ENCODE peak calls at places on chromosomes 12 and 14, in seven cellular contexts. One of them, this sample, is unnamed.
A peak's percentile ranks its signal among the peaks of the same experiment; 100 is the strongest.

GRCh38 chr12:57031228-57031670 is 14.9 kb upstream of the TAC3 start:
- DNase-seq in Calu3: no peak
- DNase-seq in ascending aorta: no peak
- DNase-seq in mucosa of descending colon: no peak
- DNase-seq in CD4-positive, alpha-beta T cell: no peak
- DNase-seq in MM.1S: peak; percentile 43
- DNase-seq in lower lobe of right lung: no peak
- DNase-seq in this sample: no peak

GRCh38 chr12:6118891-6119568 is 5.4 kb downstream of the VWF start:
- DNase-seq in mucosa of descending colon: no peak
- DNase-seq in MM.1S: no peak
- DNase-seq in lower lobe of right lung: no peak
- DNase-seq in Calu3: no peak
- DNase-seq in CD4-positive, alpha-beta T cell: no peak
- DNase-seq in ascending aorta: no peak
- DNase-seq in this sample: no peak

GRCh38 chr12:810635-811415 is 58.4 kb downstream of the WNK1 start:
- DNase-seq in CD4-positive, alpha-beta T cell: no peak
- DNase-seq in mucosa of descending colon: no peak
- DNase-seq in ascending aorta: no peak
- DNase-seq in Calu3: no peak
- DNase-seq in lower lobe of right lung: no peak
- DNase-seq in MM.1S: no peak
- DNase-seq in this sample: no peak

GRCh38 chr12:85092814-85093370 is 56.7 kb downstream of the LRRIQ1 start:
- DNase-seq in ascending aorta: no peak
- DNase-seq in CD4-positive, alpha-beta T cell: no peak
- DNase-seq in mucosa of descending colon: no peak
- DNase-seq in MM.1S: no peak
- DNase-seq in lower lobe of right lung: no peak
- DNase-seq in Calu3: no peak
- DNase-seq in this sample: no peak

GRCh38 chr12:56487448-56488040 is 417 bp downstream of the GLS2 start:
- DNase-seq in CD4-positive, alpha-beta T cell: peak; percentile 13
- DNase-seq in mucosa of descending colon: peak; percentile 67
- DNase-seq in ascending aorta: no peak
- DNase-seq in MM.1S: peak; percentile 39
- DNase-seq in Calu3: peak; percentile 58
- DNase-seq in lower lobe of right lung: peak; percentile 68
- DNase-seq in this sample: peak; percentile 52

GRCh38 chr12:57518920-57519757 is 1.2 kb downstream of the DDIT3 start:
- DNase-seq in ascending aorta: peak; percentile 71
- DNase-seq in Calu3: no peak
- DNase-seq in lower lobe of right lung: no peak
- DNase-seq in mucosa of descending colon: no peak
- DNase-seq in MM.1S: peak; percentile 9
- DNase-seq in CD4-positive, alpha-beta T cell: no peak
- DNase-seq in this sample: peak; percentile 23

GRCh38 chr12:106078358-106079025 is 60.3 kb downstream of the NUAK1 start:
- DNase-seq in CD4-positive, alpha-beta T cell: no peak
- DNase-seq in lower lobe of right lung: no peak
- DNase-seq in ascending aorta: peak; percentile 92
- DNase-seq in MM.1S: no peak
- DNase-seq in mucosa of descending colon: no peak
- DNase-seq in Calu3: no peak
- DNase-seq in this sample: peak; percentile 15

GRCh38 chr12:108720757-108721514 is 10.4 kb downstream of the CORO1C start:
- DNase-seq in MM.1S: no peak
- DNase-seq in Calu3: no peak
- DNase-seq in mucosa of descending colon: no peak
- DNase-seq in CD4-positive, alpha-beta T cell: no peak
- DNase-seq in ascending aorta: no peak
- DNase-seq in lower lobe of right lung: no peak
- DNase-seq in this sample: no peak

DNA sequence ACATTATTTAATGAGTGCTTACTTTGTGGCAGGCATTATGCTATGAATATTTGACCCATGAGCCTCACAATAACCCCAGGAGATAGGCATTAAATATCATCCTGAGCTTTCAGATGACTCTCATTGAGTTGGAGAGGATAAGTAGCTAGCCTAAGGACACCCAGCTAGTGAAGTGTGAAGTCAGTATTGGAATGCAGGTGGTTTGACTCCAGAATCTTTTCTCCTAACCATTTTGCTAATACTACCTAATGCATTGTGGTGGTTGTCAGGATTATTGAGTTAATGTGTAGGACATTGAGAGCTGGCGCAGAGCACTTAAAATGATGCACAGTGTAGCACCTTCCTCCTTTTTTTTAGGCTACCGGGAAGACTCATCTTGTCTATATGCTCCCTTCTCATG is 3.8 kb upstream of the CDKL1 start:
- DNase-seq in Calu3: no peak
- DNase-seq in mucosa of descending colon: no peak
- DNase-seq in ascending aorta: no peak
- DNase-seq in CD4-positive, alpha-beta T cell: no peak
- DNase-seq in lower lobe of right lung: no peak
- DNase-seq in MM.1S: no peak
- DNase-seq in this sample: no peak
- TF ChIP-seq CTCF in Calu3: no peak
- TF ChIP-seq CTCF in mucosa of descending colon: no peak
- TF ChIP-seq CTCF in ascending aorta: no peak
- TF ChIP-seq CTCF in CD4-positive, alpha-beta T cell: no peak
- TF ChIP-seq CTCF in lower lobe of right lung: no peak
- TF ChIP-seq CTCF in MM.1S: no peak
- TF ChIP-seq CTCF in this sample: no peak

GRCh38 chr12:129571901-129572494 is 331.8 kb downstream of the TMEM132D start:
- DNase-seq in CD4-positive, alpha-beta T cell: no peak
- DNase-seq in lower lobe of right lung: no peak
- DNase-seq in mucosa of descending colon: no peak
- DNase-seq in ascending aorta: no peak
- DNase-seq in Calu3: no peak
- DNase-seq in MM.1S: no peak
- DNase-seq in this sample: no peak

GRCh38 chr12:129564768-129565167 is 339.1 kb downstream of the TMEM132D start:
- DNase-seq in CD4-positive, alpha-beta T cell: no peak
- DNase-seq in ascending aorta: no peak
- DNase-seq in mucosa of descending colon: no peak
- DNase-seq in MM.1S: peak; percentile 49
- DNase-seq in lower lobe of right lung: no peak
- DNase-seq in Calu3: no peak
- DNase-seq in this sample: no peak

GRCh38 chr12:129570796-129571400 is 332.9 kb downstream of the TMEM132D start:
- DNase-seq in Calu3: no peak
- DNase-seq in MM.1S: no peak
- DNase-seq in lower lobe of right lung: no peak
- DNase-seq in mucosa of descending colon: no peak
- DNase-seq in CD4-positive, alpha-beta T cell: no peak
- DNase-seq in ascending aorta: no peak
- DNase-seq in this sample: no peak

GRCh38 chr12:129563266-129563665 is 340.6 kb downstream of the TMEM132D start:
- DNase-seq in mucosa of descending colon: no peak
- DNase-seq in MM.1S: no peak
- DNase-seq in Calu3: no peak
- DNase-seq in lower lobe of right lung: no peak
- DNase-seq in ascending aorta: no peak
- DNase-seq in CD4-positive, alpha-beta T cell: no peak
- DNase-seq in this sample: no peak

GRCh38 chr12:129566800-129567199 is 337.0 kb downstream of the TMEM132D start:
- DNase-seq in CD4-positive, alpha-beta T cell: no peak
- DNase-seq in mucosa of descending colon: no peak
- DNase-seq in lower lobe of right lung: no peak
- DNase-seq in ascending aorta: no peak
- DNase-seq in MM.1S: no peak
- DNase-seq in Calu3: no peak
- DNase-seq in this sample: no peak
- TF ChIP-seq CTCF in CD4-positive, alpha-beta T cell: no peak
- TF ChIP-seq CTCF in mucosa of descending colon: no peak
- TF ChIP-seq CTCF in lower lobe of right lung: no peak
- TF ChIP-seq CTCF in ascending aorta: no peak
- TF ChIP-seq CTCF in MM.1S: no peak
- TF ChIP-seq CTCF in Calu3: no peak
- TF ChIP-seq CTCF in this sample: no peak

GRCh38 chr12:48929551-48929950 is 4.3 kb upstream of the FKBP11 start:
- DNase-seq in Calu3: no peak
- DNase-seq in lower lobe of right lung: no peak
- DNase-seq in CD4-positive, alpha-beta T cell: no peak
- DNase-seq in MM.1S: no peak
- DNase-seq in ascending aorta: no peak
- DNase-seq in mucosa of descending colon: no peak
- DNase-seq in this sample: no peak

GRCh38 chr12:48923117-48923516 is 2.2 kb downstream of the FKBP11 start:
- DNase-seq in mucosa of descending colon: no peak
- DNase-seq in CD4-positive, alpha-beta T cell: no peak
- DNase-seq in Calu3: no peak
- DNase-seq in MM.1S: no peak
- DNase-seq in ascending aorta: no peak
- DNase-seq in lower lobe of right lung: no peak
- DNase-seq in this sample: no peak

GRCh38 chr12:48925218-48925871 is at the start of gene FKBP11:
- DNase-seq in CD4-positive, alpha-beta T cell: peak; percentile 73
- DNase-seq in ascending aorta: peak; percentile 78
- DNase-seq in MM.1S: peak; percentile 60
- DNase-seq in Calu3: peak; percentile 62
- DNase-seq in mucosa of descending colon: peak; percentile 84
- DNase-seq in lower lobe of right lung: peak; percentile 74
- DNase-seq in this sample: peak; percentile 78

GRCh38 chr12:48927261-48927660 is 2.0 kb upstream of the FKBP11 start:
- DNase-seq in Calu3: no peak
- DNase-seq in mucosa of descending colon: no peak
- DNase-seq in CD4-positive, alpha-beta T cell: no peak
- DNase-seq in MM.1S: no peak
- DNase-seq in lower lobe of right lung: no peak
- DNase-seq in ascending aorta: no peak
- DNase-seq in this sample: no peak

GRCh38 chr12:48924617-48925217 is 575 bp downstream of the FKBP11 start:
- DNase-seq in mucosa of descending colon: peak; percentile 79
- DNase-seq in CD4-positive, alpha-beta T cell: peak; percentile 80
- DNase-seq in Calu3: peak; percentile 63
- DNase-seq in lower lobe of right lung: peak; percentile 68
- DNase-seq in MM.1S: peak; percentile 79
- DNase-seq in ascending aorta: peak; percentile 71
- DNase-seq in this sample: peak; percentile 72
- TF ChIP-seq CTCF in mucosa of descending colon: no peak
- TF ChIP-seq CTCF in CD4-positive, alpha-beta T cell: peak; percentile 75
- TF ChIP-seq CTCF in Calu3: no peak
- TF ChIP-seq CTCF in lower lobe of right lung: peak; percentile 64
- TF ChIP-seq CTCF in MM.1S: peak; percentile 85
- TF ChIP-seq CTCF in ascending aorta: peak; percentile 55
- TF ChIP-seq CTCF in this sample: peak; percentile 59

DNA sequence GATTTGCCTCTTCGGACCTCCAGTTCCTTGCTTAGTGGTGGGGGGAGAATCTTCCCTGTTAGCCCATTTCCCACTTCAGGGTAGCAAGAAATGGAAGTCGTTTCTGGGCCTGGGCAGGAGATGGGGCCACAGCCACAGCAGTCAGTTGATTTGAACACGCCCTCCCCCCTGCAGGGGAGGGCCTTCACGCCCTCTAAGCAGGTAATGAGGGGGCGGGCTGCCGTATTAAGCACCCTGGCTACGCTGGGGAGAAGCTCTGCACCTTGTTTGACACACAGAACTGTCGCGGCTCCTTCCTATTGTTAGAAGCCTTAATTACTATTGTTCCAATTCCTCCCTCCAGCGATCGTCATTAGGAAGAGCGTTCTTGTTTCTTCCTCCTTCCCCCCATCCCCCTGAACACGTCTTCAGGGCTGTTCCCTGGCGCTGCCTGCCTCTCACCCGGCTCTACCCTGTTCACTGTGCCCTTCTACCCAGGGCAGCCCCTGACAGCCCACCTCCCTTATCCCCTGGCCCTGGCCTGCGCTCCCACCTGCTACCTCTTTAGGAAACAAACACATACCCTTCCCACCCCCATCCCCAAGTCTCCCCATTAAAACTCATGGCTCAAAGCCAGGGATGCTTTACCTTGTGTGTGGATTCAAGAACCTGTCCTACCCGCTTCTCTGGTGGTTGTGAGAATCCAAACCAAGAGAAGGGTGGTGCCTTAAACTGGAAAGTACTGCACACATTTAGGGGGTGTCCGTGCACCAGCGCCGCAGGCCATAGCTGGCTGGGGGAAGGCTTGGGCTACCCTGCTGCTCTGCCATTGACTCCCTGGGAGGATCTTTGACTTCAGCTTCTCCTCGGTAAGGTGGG is 137.6 kb downstream of the TSPAN9 start:
- DNase-seq in MM.1S: no peak
- DNase-seq in mucosa of descending colon: no peak
- DNase-seq in lower lobe of right lung: no peak
- DNase-seq in Calu3: no peak
- DNase-seq in ascending aorta: no peak
- DNase-seq in CD4-positive, alpha-beta T cell: no peak
- DNase-seq in this sample: no peak
- TF ChIP-seq CTCF in MM.1S: no peak
- TF ChIP-seq CTCF in mucosa of descending colon: no peak
- TF ChIP-seq CTCF in lower lobe of right lung: no peak
- TF ChIP-seq CTCF in Calu3: no peak
- TF ChIP-seq CTCF in ascending aorta: no peak
- TF ChIP-seq CTCF in CD4-positive, alpha-beta T cell: no peak
- TF ChIP-seq CTCF in this sample: no peak

DNA sequence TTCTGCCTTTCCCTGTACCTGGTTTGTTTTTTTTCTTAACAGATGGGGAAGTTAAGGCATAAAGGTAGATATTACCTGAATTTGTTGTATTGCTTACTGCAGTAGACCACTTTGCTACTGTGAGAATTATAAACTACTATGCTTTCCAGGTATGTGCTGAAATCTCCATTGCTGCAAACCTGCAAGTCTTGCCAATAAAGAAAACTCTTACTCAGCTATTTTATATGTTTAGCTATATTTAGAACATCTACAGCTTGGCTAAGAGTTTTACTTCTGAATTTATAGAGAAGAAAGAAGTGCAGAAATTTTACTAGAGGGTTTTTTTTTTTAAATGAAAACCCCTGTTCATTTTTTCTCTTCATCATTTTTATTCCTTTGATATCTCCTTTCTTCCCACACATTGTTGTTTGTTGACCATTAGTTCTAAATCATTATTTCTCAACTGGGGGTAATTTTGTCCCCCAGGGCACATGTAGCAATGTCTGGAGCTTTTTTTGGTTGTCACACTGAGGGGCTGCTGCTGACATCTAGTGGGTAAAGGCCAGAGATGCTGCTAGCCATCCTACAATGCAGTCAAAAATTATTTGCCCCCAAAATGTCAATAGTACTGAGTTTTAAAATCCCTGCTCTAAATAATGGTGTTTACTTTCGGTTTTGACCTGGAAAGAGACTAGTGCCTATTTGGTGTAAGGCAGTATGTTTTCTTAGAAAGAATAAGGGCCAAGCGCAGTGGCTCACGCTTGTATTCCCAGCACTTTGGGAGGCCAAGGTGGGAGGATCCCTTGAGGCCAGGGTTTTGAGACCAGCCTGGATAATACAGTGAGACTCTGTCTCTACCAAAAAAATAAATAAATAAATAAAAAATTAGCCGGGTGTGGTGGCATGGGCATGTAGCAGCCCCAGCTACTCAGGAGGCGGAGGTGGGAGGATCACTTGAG is 48.6 kb downstream of the PCNX1 start:
- DNase-seq in MM.1S: peak; percentile 39
- DNase-seq in ascending aorta: no peak
- DNase-seq in lower lobe of right lung: no peak
- DNase-seq in Calu3: peak; percentile 17
- DNase-seq in CD4-positive, alpha-beta T cell: peak; percentile 45
- DNase-seq in mucosa of descending colon: no peak
- DNase-seq in this sample: no peak
- TF ChIP-seq CTCF in MM.1S: peak; percentile 48
- TF ChIP-seq CTCF in ascending aorta: peak; percentile 47
- TF ChIP-seq CTCF in lower lobe of right lung: peak; percentile 55
- TF ChIP-seq CTCF in Calu3: peak; percentile 24
- TF ChIP-seq CTCF in CD4-positive, alpha-beta T cell: peak; percentile 89
- TF ChIP-seq CTCF in mucosa of descending colon: no peak
- TF ChIP-seq CTCF in this sample: peak; percentile 26

GRCh38 chr12:112868459-112869041 is 38.2 kb upstream of the OAS1 start:
- DNase-seq in Calu3: peak; percentile 27
- DNase-seq in CD4-positive, alpha-beta T cell: no peak
- DNase-seq in ascending aorta: no peak
- DNase-seq in mucosa of descending colon: no peak
- DNase-seq in MM.1S: peak; percentile 22
- DNase-seq in lower lobe of right lung: no peak
- DNase-seq in this sample: no peak
- TF ChIP-seq CTCF in Calu3: no peak
- TF ChIP-seq CTCF in CD4-positive, alpha-beta T cell: no peak
- TF ChIP-seq CTCF in ascending aorta: no peak
- TF ChIP-seq CTCF in mucosa of descending colon: no peak
- TF ChIP-seq CTCF in MM.1S: no peak
- TF ChIP-seq CTCF in lower lobe of right lung: no peak
- TF ChIP-seq CTCF in this sample: no peak

This sample was measured in transverse colon.